ENCODE peak calls at places on chromosomes 7 and 10, in five cellular contexts. K is DND-41, S is NCI-H1105 treated with DMSO at 0.1 percent for 48 hours, H is sciatic nerve, Q is progenitor cell of endocrine pancreas. X is an unnamed sample.

GRCh38 chr10:31749293-31749692 is 179.3 kb downstream of the ARHGAP12 start:
- DNase-seq in K (no peak), S (peak), H (no peak), Q (no peak), X (no peak)

GRCh38 chr10:4820804-4821401 is 5.1 kb upstream of the AKR1E2 start:
- DNase-seq in K (no peak), S (no peak), H (no peak), Q (no peak), X (no peak)

GRCh38 chr10:111954364-111954763 is 229.2 kb downstream of the GPAM start:
- DNase-seq in K (no peak), S (no peak), H (no peak), Q (no peak), X (no peak)

GRCh38 chr10:131204406-131205152 is 106.9 kb downstream of the TCERG1L start:
- DNase-seq in K (no peak), S (no peak), H (peak), Q (no peak), X (no peak)

GRCh38 chr10:74056081-74056818 is 58.3 kb downstream of the VCL start:
- DNase-seq in K (no peak), S (no peak), H (no peak), Q (no peak), X (no peak)

GRCh38 chr10:70233939-70234300 is 691 bp upstream of the PPA1 start:
- DNase-seq in K (no peak), S (no peak), H (no peak), Q (no peak), X (no peak)

GRCh38 chr7:28505861-28506260 is 93.5 kb downstream of the CREB5 start:
- DNase-seq in K (no peak), S (no peak), H (no peak), Q (no peak), X (no peak)

GRCh38 chr10:114504769-114505579 is 100.7 kb upstream of the AFAP1L2 start:
- DNase-seq in K (no peak), S (no peak), H (no peak), Q (no peak), X (no peak)

GRCh38 chr7:131110294-131111080 is 217.2 kb upstream of the MKLN1 start:
- DNase-seq in K (no peak), S (no peak), H (no peak), Q (no peak), X (peak)

GRCh38 chr7:4659551-4660286 is 22.4 kb upstream of the FOXK1 start:
- DNase-seq in K (peak), S (no peak), H (no peak), Q (no peak), X (no peak)

GRCh38 chr7:100398239-100398638 is 25.0 kb downstream of the PILRA start:
- DNase-seq in K (no peak), S (no peak), H (no peak), Q (no peak), X (no peak)

GRCh38 chr7:101140746-101141382 is 13.4 kb upstream of the AP1S1 start:
- DNase-seq in K (peak), S (no peak), H (no peak), Q (no peak), X (no peak)

GRCh38 chr10:84138478-84139125 is 707 bp upstream of the GHITM start:
- DNase-seq in K (peak), S (no peak), H (no peak), Q (no peak), X (peak)

GRCh38 chr10:49280001-49280408 is 19.0 kb upstream of the C10orf71 start:
- DNase-seq in K (no peak), S (no peak), H (peak), Q (no peak), X (no peak)

GRCh38 chr7:115676080-115676479 is 354.5 kb downstream of the TFEC start:
- DNase-seq in K (peak), S (no peak), H (peak), Q (no peak), X (no peak)

GRCh38 chr10:26335574-26336093 is 102.5 kb upstream of the APBB1IP start:
- DNase-seq in K (no peak), S (no peak), H (no peak), Q (no peak), X (no peak)

GRCh38 chr10:5910323-5911100 is 20.5 kb downstream of the FBH1 start:
- DNase-seq in K (no peak), S (peak), H (no peak), Q (no peak), X (no peak)

GRCh38 chr7:136877990-136878389 is 9.5 kb downstream of the CHRM2 start:
- DNase-seq in K (no peak), S (no peak), H (no peak), Q (no peak), X (no peak)

GRCh38 chr7:987909-988308 is 4.9 kb downstream of the CYP2W1 start:
- DNase-seq in K (no peak), S (no peak), H (no peak), Q (no peak), X (no peak)

GRCh38 chr7:91266931-91267557 is 2.8 kb downstream of the FZD1 start:
- DNase-seq in K (no peak), S (no peak), H (peak), Q (no peak), X (no peak)

GRCh38 chr10:86065711-86066251 is 300.8 kb downstream of the GRID1 start:
- DNase-seq in K (no peak), S (no peak), H (no peak), Q (no peak), X (no peak)

GRCh38 chr7:26865094-26865388 is 651 bp upstream of the SKAP2 start:
- DNase-seq in K (no peak), S (no peak), H (no peak), Q (peak), X (no peak)

GRCh38 chr10:35300063-35300699 is 36.1 kb upstream of the CCNY start:
- DNase-seq in K (no peak), S (no peak), H (peak), Q (no peak), X (no peak)

GRCh38 chr7:101999420-101999819 is 182.0 kb downstream of the CUX1 start:
- DNase-seq in K (no peak), S (no peak), H (no peak), Q (no peak), X (no peak)

GRCh38 chr10:73251683-73252444 is 580 bp downstream of the MRPS16 start:
- DNase-seq in K (peak), S (no peak), H (no peak), Q (no peak), X (no peak)

GRCh38 chr10:6694447-6695155 is 114.5 kb upstream of the PRKCQ start:
- DNase-seq in K (no peak), S (no peak), H (no peak), Q (no peak), X (no peak)

GRCh38 chr7:95397381-95397780 is 1.2 kb upstream of the PON3 start:
- DNase-seq in K (no peak), S (no peak), H (no peak), Q (no peak), X (no peak)

X was measured in CD8-positive, alpha-beta memory T cell.